ENCODE peak calls at places on chromosomes 5 and 9, in six cellular contexts. One of them, this sample, is unnamed.

GRCh38 chr5:158431369-158432029 is 572.6 kb upstream of the CLINT1 start:
- DNase-seq in MM.1S: peak; percentile 72
- DNase-seq in HuH-7: no peak
- DNase-seq in T-helper 22 cell: no peak
- DNase-seq in stimulated activated CD4-positive, alpha-beta T cell treated with anti-CD3 and anti-CD28 coated beads, Interleukin-15, amount 100 ng/mL, for 1 hour: no peak
- DNase-seq in kidney: no peak
- DNase-seq in this sample: no peak

GRCh38 chr5:142769251-142769792 is 855 bp upstream of the ARHGAP26 start:
- DNase-seq in MM.1S: peak; percentile 54
- DNase-seq in HuH-7: peak; percentile 32
- DNase-seq in T-helper 22 cell: no peak
- DNase-seq in stimulated activated CD4-positive, alpha-beta T cell treated with anti-CD3 and anti-CD28 coated beads, Interleukin-15, amount 100 ng/mL, for 1 hour: no peak
- DNase-seq in kidney: no peak
- DNase-seq in this sample: no peak

GRCh38 chr5:178423431-178423830 is 166.8 kb downstream of the COL23A1 start:
- DNase-seq in MM.1S: no peak
- DNase-seq in HuH-7: no peak
- DNase-seq in T-helper 22 cell: no peak
- DNase-seq in stimulated activated CD4-positive, alpha-beta T cell treated with anti-CD3 and anti-CD28 coated beads, Interleukin-15, amount 100 ng/mL, for 1 hour: no peak
- DNase-seq in kidney: peak; percentile 43
- DNase-seq in this sample: no peak

GRCh38 chr5:98769256-98770157 is 4.0 kb upstream of the RGMB start:
- DNase-seq in MM.1S: no peak
- DNase-seq in HuH-7: peak; percentile 40
- DNase-seq in T-helper 22 cell: no peak
- DNase-seq in stimulated activated CD4-positive, alpha-beta T cell treated with anti-CD3 and anti-CD28 coated beads, Interleukin-15, amount 100 ng/mL, for 1 hour: no peak
- DNase-seq in kidney: peak; percentile 79
- DNase-seq in this sample: peak; percentile 39

GRCh38 chr9:130805510-130806387 is 29.3 kb upstream of the ABL1 start:
- DNase-seq in MM.1S: peak; percentile 40
- DNase-seq in HuH-7: no peak
- DNase-seq in T-helper 22 cell: no peak
- DNase-seq in stimulated activated CD4-positive, alpha-beta T cell treated with anti-CD3 and anti-CD28 coated beads, Interleukin-15, amount 100 ng/mL, for 1 hour: no peak
- DNase-seq in kidney: no peak
- DNase-seq in this sample: no peak

GRCh38 chr9:18542837-18543405 is 69.0 kb downstream of the ADAMTSL1 start:
- DNase-seq in MM.1S: no peak
- DNase-seq in HuH-7: no peak
- DNase-seq in T-helper 22 cell: no peak
- DNase-seq in stimulated activated CD4-positive, alpha-beta T cell treated with anti-CD3 and anti-CD28 coated beads, Interleukin-15, amount 100 ng/mL, for 1 hour: no peak
- DNase-seq in kidney: no peak
- DNase-seq in this sample: no peak

GRCh38 chr9:133353548-133353947 is 2.7 kb downstream of the SURF1 start:
- DNase-seq in MM.1S: no peak
- DNase-seq in HuH-7: no peak
- DNase-seq in T-helper 22 cell: no peak
- DNase-seq in stimulated activated CD4-positive, alpha-beta T cell treated with anti-CD3 and anti-CD28 coated beads, Interleukin-15, amount 100 ng/mL, for 1 hour: no peak
- DNase-seq in kidney: peak; percentile 33
- DNase-seq in this sample: no peak

GRCh38 chr5:143536364-143536763 is 132.9 kb upstream of the NR3C1 start:
- DNase-seq in MM.1S: no peak
- DNase-seq in HuH-7: no peak
- DNase-seq in T-helper 22 cell: no peak
- DNase-seq in stimulated activated CD4-positive, alpha-beta T cell treated with anti-CD3 and anti-CD28 coated beads, Interleukin-15, amount 100 ng/mL, for 1 hour: no peak
- DNase-seq in kidney: no peak
- DNase-seq in this sample: no peak

GRCh38 chr9:68808481-68808880 is 103.4 kb downstream of the PIP5K1B start:
- DNase-seq in MM.1S: no peak
- DNase-seq in HuH-7: no peak
- DNase-seq in T-helper 22 cell: no peak
- DNase-seq in stimulated activated CD4-positive, alpha-beta T cell treated with anti-CD3 and anti-CD28 coated beads, Interleukin-15, amount 100 ng/mL, for 1 hour: no peak
- DNase-seq in kidney: no peak
- DNase-seq in this sample: no peak

GRCh38 chr5:75140277-75140676 is 87.9 kb upstream of the GCNT4 start:
- DNase-seq in MM.1S: no peak
- DNase-seq in HuH-7: no peak
- DNase-seq in T-helper 22 cell: no peak
- DNase-seq in stimulated activated CD4-positive, alpha-beta T cell treated with anti-CD3 and anti-CD28 coated beads, Interleukin-15, amount 100 ng/mL, for 1 hour: no peak
- DNase-seq in kidney: no peak
- DNase-seq in this sample: no peak

GRCh38 chr9:76654575-76654974 is 109.7 kb upstream of the PCA3 start:
- DNase-seq in MM.1S: no peak
- DNase-seq in HuH-7: no peak
- DNase-seq in T-helper 22 cell: no peak
- DNase-seq in stimulated activated CD4-positive, alpha-beta T cell treated with anti-CD3 and anti-CD28 coated beads, Interleukin-15, amount 100 ng/mL, for 1 hour: no peak
- DNase-seq in kidney: no peak
- DNase-seq in this sample: no peak

GRCh38 chr9:130062750-130063149 is 9.0 kb downstream of the GPR107 start:
- DNase-seq in MM.1S: no peak
- DNase-seq in HuH-7: no peak
- DNase-seq in T-helper 22 cell: no peak
- DNase-seq in stimulated activated CD4-positive, alpha-beta T cell treated with anti-CD3 and anti-CD28 coated beads, Interleukin-15, amount 100 ng/mL, for 1 hour: no peak
- DNase-seq in kidney: no peak
- DNase-seq in this sample: no peak

GRCh38 chr5:2560435-2560834 is 191.0 kb downstream of the IRX2 start:
- DNase-seq in MM.1S: no peak
- DNase-seq in HuH-7: no peak
- DNase-seq in T-helper 22 cell: no peak
- DNase-seq in stimulated activated CD4-positive, alpha-beta T cell treated with anti-CD3 and anti-CD28 coated beads, Interleukin-15, amount 100 ng/mL, for 1 hour: no peak
- DNase-seq in kidney: no peak
- DNase-seq in this sample: no peak

GRCh38 chr9:16213781-16214515 is 656.5 kb downstream of the BNC2 start:
- DNase-seq in MM.1S: no peak
- DNase-seq in HuH-7: no peak
- DNase-seq in T-helper 22 cell: no peak
- DNase-seq in stimulated activated CD4-positive, alpha-beta T cell treated with anti-CD3 and anti-CD28 coated beads, Interleukin-15, amount 100 ng/mL, for 1 hour: no peak
- DNase-seq in kidney: peak; percentile 79
- DNase-seq in this sample: no peak

GRCh38 chr5:112310746-112311145 is 108.3 kb downstream of the EPB41L4A start:
- DNase-seq in MM.1S: no peak
- DNase-seq in HuH-7: no peak
- DNase-seq in T-helper 22 cell: no peak
- DNase-seq in stimulated activated CD4-positive, alpha-beta T cell treated with anti-CD3 and anti-CD28 coated beads, Interleukin-15, amount 100 ng/mL, for 1 hour: no peak
- DNase-seq in kidney: no peak
- DNase-seq in this sample: no peak

GRCh38 chr9:98009926-98010325 is 26.8 kb downstream of the ANP32B start:
- DNase-seq in MM.1S: no peak
- DNase-seq in HuH-7: no peak
- DNase-seq in T-helper 22 cell: no peak
- DNase-seq in stimulated activated CD4-positive, alpha-beta T cell treated with anti-CD3 and anti-CD28 coated beads, Interleukin-15, amount 100 ng/mL, for 1 hour: no peak
- DNase-seq in kidney: no peak
- DNase-seq in this sample: no peak

GRCh38 chr9:134591082-134591571 is 50.5 kb upstream of the COL5A1 start:
- DNase-seq in MM.1S: no peak
- DNase-seq in HuH-7: no peak
- DNase-seq in T-helper 22 cell: no peak
- DNase-seq in stimulated activated CD4-positive, alpha-beta T cell treated with anti-CD3 and anti-CD28 coated beads, Interleukin-15, amount 100 ng/mL, for 1 hour: no peak
- DNase-seq in kidney: no peak
- DNase-seq in this sample: no peak

GRCh38 chr5:67693956-67694564 is 497.5 kb upstream of the CD180 start:
- DNase-seq in MM.1S: no peak
- DNase-seq in HuH-7: no peak
- DNase-seq in T-helper 22 cell: no peak
- DNase-seq in stimulated activated CD4-positive, alpha-beta T cell treated with anti-CD3 and anti-CD28 coated beads, Interleukin-15, amount 100 ng/mL, for 1 hour: no peak
- DNase-seq in kidney: peak; percentile 89
- DNase-seq in this sample: no peak

GRCh38 chr9:120928720-120929389 is 2.3 kb upstream of the TRAF1 start:
- DNase-seq in MM.1S: peak; percentile 61
- DNase-seq in HuH-7: peak; percentile 88
- DNase-seq in T-helper 22 cell: peak; percentile 63
- DNase-seq in stimulated activated CD4-positive, alpha-beta T cell treated with anti-CD3 and anti-CD28 coated beads, Interleukin-15, amount 100 ng/mL, for 1 hour: peak; percentile 63
- DNase-seq in kidney: peak; percentile 92
- DNase-seq in this sample: peak; percentile 78

GRCh38 chr9:20941177-20941690 is 90.2 kb downstream of the HACD4 start:
- DNase-seq in MM.1S: peak; percentile 63
- DNase-seq in HuH-7: peak; percentile 38
- DNase-seq in T-helper 22 cell: peak; percentile 1
- DNase-seq in stimulated activated CD4-positive, alpha-beta T cell treated with anti-CD3 and anti-CD28 coated beads, Interleukin-15, amount 100 ng/mL, for 1 hour: peak; percentile 4
- DNase-seq in kidney: no peak
- DNase-seq in this sample: peak; percentile 60

GRCh38 chr9:84485539-84485938 is 145.0 kb upstream of the SLC28A3 start:
- DNase-seq in MM.1S: no peak
- DNase-seq in HuH-7: no peak
- DNase-seq in T-helper 22 cell: no peak
- DNase-seq in stimulated activated CD4-positive, alpha-beta T cell treated with anti-CD3 and anti-CD28 coated beads, Interleukin-15, amount 100 ng/mL, for 1 hour: no peak
- DNase-seq in kidney: no peak
- DNase-seq in this sample: no peak

GRCh38 chr5:81606150-81606549 is 144.7 kb downstream of the SSBP2 start:
- DNase-seq in MM.1S: no peak
- DNase-seq in HuH-7: no peak
- DNase-seq in T-helper 22 cell: no peak
- DNase-seq in stimulated activated CD4-positive, alpha-beta T cell treated with anti-CD3 and anti-CD28 coated beads, Interleukin-15, amount 100 ng/mL, for 1 hour: no peak
- DNase-seq in kidney: no peak
- DNase-seq in this sample: no peak

GRCh38 chr9:21754741-21755140 is 47.7 kb upstream of the MTAP start:
- DNase-seq in MM.1S: no peak
- DNase-seq in HuH-7: no peak
- DNase-seq in T-helper 22 cell: no peak
- DNase-seq in stimulated activated CD4-positive, alpha-beta T cell treated with anti-CD3 and anti-CD28 coated beads, Interleukin-15, amount 100 ng/mL, for 1 hour: no peak
- DNase-seq in kidney: no peak
- DNase-seq in this sample: no peak

GRCh38 chr5:174799146-174799545 is 74.8 kb downstream of the MSX2 start:
- DNase-seq in MM.1S: no peak
- DNase-seq in HuH-7: no peak
- DNase-seq in T-helper 22 cell: no peak
- DNase-seq in stimulated activated CD4-positive, alpha-beta T cell treated with anti-CD3 and anti-CD28 coated beads, Interleukin-15, amount 100 ng/mL, for 1 hour: no peak
- DNase-seq in kidney: no peak
- DNase-seq in this sample: no peak

GRCh38 chr5:2227433-2227832 is 344.7 kb upstream of the IRX4 start:
- DNase-seq in MM.1S: no peak
- DNase-seq in HuH-7: no peak
- DNase-seq in T-helper 22 cell: no peak
- DNase-seq in stimulated activated CD4-positive, alpha-beta T cell treated with anti-CD3 and anti-CD28 coated beads, Interleukin-15, amount 100 ng/mL, for 1 hour: no peak
- DNase-seq in kidney: no peak
- DNase-seq in this sample: no peak

GRCh38 chr9:78871452-78872331 is 574.8 kb downstream of the PSAT1 start:
- DNase-seq in MM.1S: no peak
- DNase-seq in HuH-7: no peak
- DNase-seq in T-helper 22 cell: no peak
- DNase-seq in stimulated activated CD4-positive, alpha-beta T cell treated with anti-CD3 and anti-CD28 coated beads, Interleukin-15, amount 100 ng/mL, for 1 hour: no peak
- DNase-seq in kidney: no peak
- DNase-seq in this sample: no peak

GRCh38 chr5:172910828-172911627 is 48.2 kb upstream of the RPL26L1 start:
- DNase-seq in MM.1S: no peak
- DNase-seq in HuH-7: peak; percentile 42
- DNase-seq in T-helper 22 cell: no peak
- DNase-seq in stimulated activated CD4-positive, alpha-beta T cell treated with anti-CD3 and anti-CD28 coated beads, Interleukin-15, amount 100 ng/mL, for 1 hour: no peak
- DNase-seq in kidney: peak; percentile 89
- DNase-seq in this sample: peak; percentile 48

GRCh38 chr9:15764131-15764530 is 211.3 kb downstream of the CCDC171 start:
- DNase-seq in MM.1S: no peak
- DNase-seq in HuH-7: no peak
- DNase-seq in T-helper 22 cell: no peak
- DNase-seq in stimulated activated CD4-positive, alpha-beta T cell treated with anti-CD3 and anti-CD28 coated beads, Interleukin-15, amount 100 ng/mL, for 1 hour: no peak
- DNase-seq in kidney: no peak
- DNase-seq in this sample: no peak

GRCh38 chr5:176748073-176748966 is 62.0 kb upstream of the UNC5A start:
- DNase-seq in MM.1S: no peak
- DNase-seq in HuH-7: no peak
- DNase-seq in T-helper 22 cell: no peak
- DNase-seq in stimulated activated CD4-positive, alpha-beta T cell treated with anti-CD3 and anti-CD28 coated beads, Interleukin-15, amount 100 ng/mL, for 1 hour: no peak
- DNase-seq in kidney: peak; percentile 38
- DNase-seq in this sample: no peak